ENCODE peak calls at places on chromosomes 5 and 9, in four cellular contexts. One of them, this sample, is unnamed.

GRCh38 chr9:135060461-135061116 is 26.9 kb upstream of the OLFM1 start:
- DNase-seq in GM12878: no peak
- DNase-seq in A549: no peak
- DNase-seq in K562: no peak
- DNase-seq in this sample: no peak

GRCh38 chr5:83974151-83974822 is 253.6 kb upstream of the HAPLN1 start:
- DNase-seq in A549: no peak
- DNase-seq in GM12878: no peak
- DNase-seq in K562: no peak
- DNase-seq in this sample: peak

GRCh38 chr5:10595305-10595677 is 31.4 kb downstream of the ANKRD33B start:
- DNase-seq in K562: no peak
- DNase-seq in GM12878: no peak
- DNase-seq in A549: no peak
- DNase-seq in this sample: peak

GRCh38 chr5:143635146-143635752 is 176.7 kb upstream of the HMHB1 start:
- DNase-seq in K562: no peak
- DNase-seq in A549: peak
- DNase-seq in GM12878: no peak
- DNase-seq in this sample: peak

GRCh38 chr5:82635561-82636288 is 357.6 kb upstream of the RPS23 start:
- DNase-seq in K562: no peak
- DNase-seq in GM12878: no peak
- DNase-seq in A549: peak
- DNase-seq in this sample: peak

GRCh38 chr5:37111426-37112382 is 137.5 kb downstream of the CPLANE1 start:
- DNase-seq in A549: no peak
- DNase-seq in GM12878: peak
- DNase-seq in K562: no peak
- DNase-seq in this sample: no peak

GRCh38 chr5:1821862-1822261 is 20.7 kb downstream of the NDUFS6 start:
- DNase-seq in K562: no peak
- DNase-seq in GM12878: no peak
- DNase-seq in A549: no peak
- DNase-seq in this sample: no peak

GRCh38 chr9:115204827-115205506 is 87.0 kb upstream of the TNC start:
- DNase-seq in GM12878: no peak
- DNase-seq in A549: peak
- DNase-seq in K562: no peak
- DNase-seq in this sample: peak

GRCh38 chr5:33311893-33312292 is 128.9 kb upstream of the TARS1 start:
- DNase-seq in GM12878: no peak
- DNase-seq in A549: no peak
- DNase-seq in K562: no peak
- DNase-seq in this sample: peak

GRCh38 chr5:79759436-79759835 is 69.8 kb downstream of the CMYA5 start:
- DNase-seq in A549: no peak
- DNase-seq in K562: no peak
- DNase-seq in GM12878: no peak
- DNase-seq in this sample: peak

GRCh38 chr9:2809692-2810423 is 34.0 kb downstream of the PUM3 start:
- DNase-seq in A549: peak
- DNase-seq in K562: no peak
- DNase-seq in GM12878: no peak
- DNase-seq in this sample: peak

GRCh38 chr9:100150209-100150608 is 51.2 kb downstream of the INVS start:
- DNase-seq in A549: no peak
- DNase-seq in GM12878: no peak
- DNase-seq in K562: no peak
- DNase-seq in this sample: peak
- TF ChIP-seq RCOR1 in A549: no peak
- TF ChIP-seq RCOR1 in GM12878: no peak
- TF ChIP-seq RCOR1 in K562: no peak
- TF ChIP-seq RCOR1 in this sample: no peak

GRCh38 chr9:83266618-83267543 is 203.9 kb upstream of the RASEF start:
- DNase-seq in A549: no peak
- DNase-seq in K562: peak
- DNase-seq in GM12878: no peak
- DNase-seq in this sample: no peak
- TF ChIP-seq BHLHE40 in A549: no peak
- TF ChIP-seq BHLHE40 in K562: no peak
- TF ChIP-seq BHLHE40 in GM12878: no peak
- TF ChIP-seq BHLHE40 in this sample: no peak

GRCh38 chr5:90326995-90327394 is 82.6 kb downstream of the CETN3 start:
- DNase-seq in GM12878: no peak
- DNase-seq in A549: no peak
- DNase-seq in K562: no peak
- DNase-seq in this sample: no peak
- TF ChIP-seq RCOR1 in GM12878: no peak
- TF ChIP-seq RCOR1 in A549: no peak
- TF ChIP-seq RCOR1 in K562: no peak
- TF ChIP-seq RCOR1 in this sample: no peak

DNA sequence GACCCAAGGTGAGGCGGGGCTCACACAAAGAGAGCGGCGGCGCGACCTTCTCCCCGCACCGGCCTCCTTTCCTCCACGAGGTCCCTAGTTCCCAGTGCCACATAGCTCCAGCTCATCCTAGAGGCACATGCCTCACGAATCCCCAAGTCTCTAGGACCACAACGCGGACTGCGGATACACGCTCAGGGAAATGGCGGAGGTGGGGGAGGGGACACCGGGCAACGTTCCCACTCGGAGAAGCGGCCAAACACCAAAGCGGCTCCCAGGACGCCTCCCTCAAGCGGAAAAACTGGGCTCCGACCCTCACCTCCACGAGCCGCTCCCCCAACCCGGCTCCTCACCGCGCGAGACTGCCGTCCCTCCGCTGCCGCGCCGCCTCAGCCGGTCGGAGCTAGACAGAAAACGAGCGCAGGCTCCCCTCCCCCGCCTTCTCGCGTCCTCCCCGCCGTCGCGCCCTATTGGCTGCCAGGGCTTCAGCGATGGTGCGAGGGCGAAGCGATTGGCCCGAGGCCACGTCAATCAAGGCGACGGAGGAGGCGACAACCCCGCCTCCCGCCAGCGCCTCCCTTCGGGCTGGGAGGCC is at the start of gene HNRNPK:
- DNase-seq in A549: peak
- DNase-seq in GM12878: peak
- DNase-seq in K562: peak
- DNase-seq in this sample: peak
- TF ChIP-seq BHLHE40 in A549: no peak
- TF ChIP-seq BHLHE40 in GM12878: peak
- TF ChIP-seq BHLHE40 in K562: no peak
- TF ChIP-seq BHLHE40 in this sample: no peak

DNA sequence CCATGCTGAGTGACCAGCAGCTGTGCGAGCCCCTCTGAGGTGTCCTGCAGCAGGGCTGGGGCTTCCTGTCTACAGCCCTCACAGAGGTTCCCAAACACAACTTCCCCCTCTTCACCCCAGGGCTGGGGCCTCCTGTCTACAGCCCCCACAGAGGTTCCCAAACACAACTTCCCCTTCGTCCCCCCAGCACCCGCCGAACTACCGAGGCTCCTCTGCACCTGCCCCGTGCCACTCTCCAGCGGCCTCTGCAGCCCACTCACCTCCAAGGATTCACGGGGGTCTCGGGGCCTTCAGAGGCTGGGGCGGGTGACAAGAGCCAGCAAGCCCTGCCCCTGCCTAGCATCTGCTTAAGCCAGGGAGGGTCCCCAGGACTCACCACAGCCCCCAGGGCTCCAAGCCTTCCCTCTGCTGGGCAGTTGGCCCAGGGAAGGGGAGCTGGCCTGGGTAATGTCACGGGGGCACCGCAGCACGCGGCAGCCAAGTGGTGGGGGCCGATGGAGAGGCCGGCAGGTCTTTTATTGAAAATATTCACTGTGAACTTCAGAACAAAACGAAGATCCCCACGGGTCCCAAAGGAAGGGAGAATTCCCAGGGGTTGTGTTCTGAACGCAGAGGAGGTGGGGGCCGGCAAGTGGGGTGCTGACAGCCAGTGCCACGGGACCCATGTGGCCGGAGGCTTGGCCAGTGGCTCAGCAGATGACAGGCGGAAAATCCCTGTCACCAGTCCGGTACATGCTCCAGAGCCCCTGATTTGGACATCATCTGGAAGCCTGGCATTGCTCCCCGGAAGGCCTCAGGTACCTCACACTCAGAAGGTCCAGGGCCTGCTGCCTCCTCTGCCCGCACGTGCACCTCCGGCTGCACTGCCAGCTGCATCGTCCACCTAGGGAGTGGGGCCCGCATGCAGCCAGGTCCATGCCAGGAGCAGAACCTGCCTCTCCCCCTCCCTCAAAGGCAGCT is 125.3 kb downstream of the ADAMTS2 start:
- DNase-seq in K562: no peak
- DNase-seq in A549: no peak
- DNase-seq in GM12878: no peak
- DNase-seq in this sample: no peak
- TF ChIP-seq RCOR1 in K562: no peak
- TF ChIP-seq RCOR1 in A549: no peak
- TF ChIP-seq RCOR1 in GM12878: no peak
- TF ChIP-seq RCOR1 in this sample: no peak

GRCh38 chr9:83639266-83639665 is 16.3 kb downstream of the IDNK start:
- DNase-seq in A549: no peak
- DNase-seq in GM12878: no peak
- DNase-seq in K562: no peak
- DNase-seq in this sample: peak
- TF ChIP-seq BHLHE40 in A549: no peak
- TF ChIP-seq BHLHE40 in GM12878: no peak
- TF ChIP-seq BHLHE40 in K562: no peak
- TF ChIP-seq BHLHE40 in this sample: no peak

GRCh38 chr5:74608754-74609576 is 31.6 kb downstream of the ENC1 start:
- DNase-seq in GM12878: no peak
- DNase-seq in K562: no peak
- DNase-seq in A549: no peak
- DNase-seq in this sample: peak
- TF ChIP-seq RCOR1 in GM12878: no peak
- TF ChIP-seq RCOR1 in K562: no peak
- TF ChIP-seq RCOR1 in A549: no peak
- TF ChIP-seq RCOR1 in this sample: no peak

GRCh38 chr5:131538177-131538593 is 96.8 kb downstream of the RAPGEF6 start:
- DNase-seq in A549: no peak
- DNase-seq in GM12878: no peak
- DNase-seq in K562: no peak
- DNase-seq in this sample: peak

GRCh38 chr5:131536849-131537448 is 98.1 kb downstream of the RAPGEF6 start:
- DNase-seq in A549: no peak
- DNase-seq in GM12878: no peak
- DNase-seq in K562: no peak
- DNase-seq in this sample: no peak

GRCh38 chr5:131534995-131535394 is 100.0 kb downstream of the RAPGEF6 start:
- DNase-seq in A549: no peak
- DNase-seq in K562: no peak
- DNase-seq in GM12878: no peak
- DNase-seq in this sample: peak

GRCh38 chr5:131533844-131534243 is 101.2 kb downstream of the RAPGEF6 start:
- DNase-seq in GM12878: no peak
- DNase-seq in K562: no peak
- DNase-seq in A549: no peak
- DNase-seq in this sample: no peak

GRCh38 chr5:131536211-131536826 is 98.7 kb downstream of the RAPGEF6 start:
- DNase-seq in A549: no peak
- DNase-seq in K562: peak
- DNase-seq in GM12878: peak
- DNase-seq in this sample: peak
- TF ChIP-seq BHLHE40 in A549: no peak
- TF ChIP-seq BHLHE40 in K562: no peak
- TF ChIP-seq BHLHE40 in GM12878: peak
- TF ChIP-seq BHLHE40 in this sample: no peak

GRCh38 chr9:98391406-98391805 is 136.0 kb upstream of the TBC1D2 start:
- DNase-seq in K562: no peak
- DNase-seq in GM12878: no peak
- DNase-seq in A549: no peak
- DNase-seq in this sample: no peak

GRCh38 chr9:98396236-98396635 is 140.8 kb upstream of the TBC1D2 start:
- DNase-seq in GM12878: no peak
- DNase-seq in K562: no peak
- DNase-seq in A549: no peak
- DNase-seq in this sample: no peak

GRCh38 chr9:98391884-98392283 is 136.4 kb upstream of the TBC1D2 start:
- DNase-seq in K562: no peak
- DNase-seq in GM12878: no peak
- DNase-seq in A549: no peak
- DNase-seq in this sample: no peak
- TF ChIP-seq RCOR1 in K562: no peak
- TF ChIP-seq RCOR1 in GM12878: no peak
- TF ChIP-seq RCOR1 in A549: no peak
- TF ChIP-seq RCOR1 in this sample: no peak

GRCh38 chr5:38921174-38921573 is 75.4 kb downstream of the OSMR start:
- DNase-seq in GM12878: no peak
- DNase-seq in A549: peak
- DNase-seq in K562: peak
- DNase-seq in this sample: peak
- TF ChIP-seq BHLHE40 in GM12878: no peak
- TF ChIP-seq BHLHE40 in A549: no peak
- TF ChIP-seq BHLHE40 in K562: no peak
- TF ChIP-seq BHLHE40 in this sample: no peak

This sample was measured in IMR-90.